ENCODE peak calls at places on chromosome 12, in eight cellular contexts. G is hippocampal formation; P is aorta; D is tibial artery; O is dorsolateral prefrontal cortex; T is GDM1; Z is stimulated activated CD8-positive, alpha-beta memory T cell treated with anti-CD3 and anti-CD28 coated beads, Interleukin-4, amount 100 ng/mL, for 24 hours; K is K562. S is an unnamed sample.

GRCh38 chr12:109770104-109770860 is 56.7 kb downstream of the FAM222A start:
- DNase-seq in T (no peak), G (peak; percentile 66), Z (no peak), P (peak; percentile 34), D (peak; percentile 2), O (no peak), K (no peak), S (no peak)

GRCh38 chr12:131327521-131328488 is 374.1 kb downstream of the ADGRD1 start:
- DNase-seq in K (peak; percentile 36), D (no peak), O (no peak), P (no peak), T (no peak), Z (no peak), G (no peak), S (no peak)

GRCh38 chr12:24742378-24742777 is 206.5 kb downstream of the BCAT1 start:
- DNase-seq in P (no peak), D (peak; percentile 64), Z (no peak), K (peak; percentile 15), O (no peak), T (peak; percentile 53), G (peak; percentile 33), S (no peak)

GRCh38 chr12:40711121-40711520 is 18.9 kb downstream of the CNTN1 start:
- DNase-seq in P (no peak), Z (no peak), O (no peak), K (no peak), D (no peak), G (no peak), T (no peak), S (no peak)

GRCh38 chr12:13248956-13249355 is 52.4 kb downstream of the EMP1 start:
- DNase-seq in O (no peak), D (no peak), T (no peak), Z (no peak), K (no peak), P (no peak), G (no peak), S (no peak)

GRCh38 chr12:32124637-32125036 is 18.0 kb downstream of the BICD1 start:
- DNase-seq in P (no peak), O (no peak), Z (no peak), D (no peak), K (no peak), G (no peak), T (no peak), S (no peak)

GRCh38 chr12:83365317-83365716 is 678.6 kb downstream of the TMTC2 start:
- DNase-seq in K (no peak), P (no peak), O (no peak), G (no peak), D (no peak), Z (no peak), T (no peak), S (no peak)

GRCh38 chr12:110760204-110760609 is 17.5 kb upstream of the PPP1CC start:
- DNase-seq in O (no peak), T (no peak), K (peak; percentile 24), P (peak; percentile 3), D (no peak), Z (no peak), G (no peak), S (no peak)

GRCh38 chr12:85714425-85714824 is 121.8 kb downstream of the RASSF9 start:
- DNase-seq in K (no peak), O (no peak), P (no peak), Z (no peak), D (no peak), G (no peak), T (no peak), S (no peak)

GRCh38 chr12:104569348-104570173 is 112.8 kb downstream of the CHST11 start:
- DNase-seq in O (no peak), D (peak; percentile 35), Z (peak; percentile 19), T (peak; percentile 90), P (no peak), G (no peak), K (no peak), S (no peak)

GRCh38 chr12:52086366-52086765 is 6.9 kb downstream of the SMIM41 start:
- DNase-seq in T (no peak), G (no peak), P (peak; percentile 59), K (no peak), D (no peak), Z (no peak), O (no peak), S (no peak)

GRCh38 chr12:80044694-80045046 is 54.7 kb upstream of the OTOGL start:
- DNase-seq in P (no peak), G (no peak), D (no peak), K (no peak), O (no peak), Z (no peak), T (no peak), S (peak; percentile 83)

GRCh38 chr12:12872934-12873275 is 18.5 kb upstream of the GPRC5A start:
- DNase-seq in K (no peak), O (no peak), T (no peak), Z (no peak), P (no peak), D (no peak), G (no peak), S (peak; percentile 70)

GRCh38 chr12:93759512-93760081 is 82.4 kb downstream of the CRADD start:
- DNase-seq in P (no peak), Z (no peak), T (no peak), K (no peak), G (no peak), O (no peak), D (no peak), S (no peak)

GRCh38 chr12:12700249-12700648 is 4.3 kb upstream of the GPR19 start:
- DNase-seq in O (no peak), D (no peak), Z (no peak), K (no peak), P (no peak), T (no peak), G (no peak), S (no peak)

GRCh38 chr12:31324845-31325523 is 966 bp downstream of the SINHCAF start:
- DNase-seq in P (peak; percentile 84), K (peak; percentile 41), T (no peak), G (peak; percentile 5), Z (peak; percentile 14), O (no peak), D (peak; percentile 44), S (peak; percentile 10)

GRCh38 chr12:122841544-122842321 is 6.5 kb downstream of the HIP1R start:
- DNase-seq in T (no peak), P (peak; percentile 71), O (no peak), D (no peak), Z (no peak), G (peak; percentile 81), K (no peak), S (no peak)

GRCh38 chr12:122825773-122826724 is 9.2 kb upstream of the HIP1R start:
- DNase-seq in T (no peak), Z (no peak), G (no peak), P (peak; percentile 59), O (no peak), K (peak; percentile 51), D (no peak), S (no peak)